ENCODE peak calls at places on chromosomes 4 and X, in six cellular contexts. One of them, this sample, is unnamed.

GRCh38 chr4:185421366-185422124 is 4.2 kb downstream of the UFSP2 start:
- DNase-seq in endothelial cell of umbilical vein: no peak
- DNase-seq in sigmoid colon: no peak
- DNase-seq in spleen: no peak
- DNase-seq in stomach: no peak
- DNase-seq in GM12891: no peak
- DNase-seq in this sample: no peak

GRCh38 chrX:10166731-10167149 is 10.0 kb downstream of the CLCN4 start:
- DNase-seq in endothelial cell of umbilical vein: no peak
- DNase-seq in sigmoid colon: no peak
- DNase-seq in spleen: no peak
- DNase-seq in stomach: peak
- DNase-seq in GM12891: no peak
- DNase-seq in this sample: peak

GRCh38 chr4:75555294-75556164 is at the start of gene ODAPH:
- DNase-seq in endothelial cell of umbilical vein: no peak
- DNase-seq in sigmoid colon: no peak
- DNase-seq in spleen: no peak
- DNase-seq in stomach: no peak
- DNase-seq in GM12891: peak
- DNase-seq in this sample: no peak

GRCh38 chrX:97210501-97210900 is 326.8 kb downstream of the RPA4 start:
- DNase-seq in endothelial cell of umbilical vein: no peak
- DNase-seq in sigmoid colon: no peak
- DNase-seq in spleen: no peak
- DNase-seq in stomach: no peak
- DNase-seq in GM12891: no peak
- DNase-seq in this sample: no peak

GRCh38 chr4:173418636-173419035 is 19.7 kb upstream of the SCRG1 start:
- DNase-seq in endothelial cell of umbilical vein: peak
- DNase-seq in sigmoid colon: no peak
- DNase-seq in spleen: peak
- DNase-seq in stomach: no peak
- DNase-seq in GM12891: no peak
- DNase-seq in this sample: no peak

GRCh38 chr4:81118086-81118485 is 87.6 kb downstream of the BMP3 start:
- DNase-seq in endothelial cell of umbilical vein: no peak
- DNase-seq in sigmoid colon: no peak
- DNase-seq in spleen: no peak
- DNase-seq in stomach: no peak
- DNase-seq in GM12891: no peak
- DNase-seq in this sample: no peak

GRCh38 chr4:119478446-119479179 is 150.0 kb downstream of the PDE5A start:
- DNase-seq in endothelial cell of umbilical vein: no peak
- DNase-seq in sigmoid colon: no peak
- DNase-seq in spleen: no peak
- DNase-seq in stomach: no peak
- DNase-seq in GM12891: no peak
- DNase-seq in this sample: no peak

GRCh38 chrX:125131146-125131545 is 188.5 kb upstream of the TEX13C start:
- DNase-seq in endothelial cell of umbilical vein: no peak
- DNase-seq in sigmoid colon: no peak
- DNase-seq in spleen: no peak
- DNase-seq in stomach: no peak
- DNase-seq in GM12891: no peak
- DNase-seq in this sample: no peak

GRCh38 chrX:1676866-1677265 is 62.0 kb downstream of the ASMT start:
- DNase-seq in endothelial cell of umbilical vein: no peak
- DNase-seq in sigmoid colon: no peak
- DNase-seq in spleen: peak
- DNase-seq in stomach: no peak
- DNase-seq in GM12891: no peak
- DNase-seq in this sample: no peak

GRCh38 chr4:10172278-10173038 is 55.9 kb upstream of the WDR1 start:
- DNase-seq in endothelial cell of umbilical vein: peak
- DNase-seq in sigmoid colon: no peak
- DNase-seq in spleen: no peak
- DNase-seq in stomach: no peak
- DNase-seq in GM12891: no peak
- DNase-seq in this sample: no peak

GRCh38 chr4:183349673-183350072 is 27.4 kb upstream of the CLDN24 start:
- DNase-seq in endothelial cell of umbilical vein: no peak
- DNase-seq in sigmoid colon: no peak
- DNase-seq in spleen: no peak
- DNase-seq in stomach: no peak
- DNase-seq in GM12891: no peak
- DNase-seq in this sample: no peak

GRCh38 chrX:15745179-15745578 is 7.1 kb downstream of the CA5B start:
- DNase-seq in endothelial cell of umbilical vein: no peak
- DNase-seq in sigmoid colon: no peak
- DNase-seq in spleen: no peak
- DNase-seq in stomach: no peak
- DNase-seq in GM12891: no peak
- DNase-seq in this sample: no peak

GRCh38 chr4:17103231-17103630 is 204.8 kb upstream of the LDB2 start:
- DNase-seq in endothelial cell of umbilical vein: no peak
- DNase-seq in sigmoid colon: no peak
- DNase-seq in spleen: no peak
- DNase-seq in stomach: no peak
- DNase-seq in GM12891: no peak
- DNase-seq in this sample: no peak

GRCh38 chr4:33882246-33882990 is 2361.9 kb downstream of the ARAP2 start:
- DNase-seq in endothelial cell of umbilical vein: no peak
- DNase-seq in sigmoid colon: no peak
- DNase-seq in spleen: no peak
- DNase-seq in stomach: no peak
- DNase-seq in GM12891: no peak
- DNase-seq in this sample: no peak

GRCh38 chr4:3321295-3321889 is 28.6 kb downstream of the RGS12 start:
- DNase-seq in endothelial cell of umbilical vein: no peak
- DNase-seq in sigmoid colon: peak
- DNase-seq in spleen: peak
- DNase-seq in stomach: peak
- DNase-seq in GM12891: no peak
- DNase-seq in this sample: peak

DNA sequence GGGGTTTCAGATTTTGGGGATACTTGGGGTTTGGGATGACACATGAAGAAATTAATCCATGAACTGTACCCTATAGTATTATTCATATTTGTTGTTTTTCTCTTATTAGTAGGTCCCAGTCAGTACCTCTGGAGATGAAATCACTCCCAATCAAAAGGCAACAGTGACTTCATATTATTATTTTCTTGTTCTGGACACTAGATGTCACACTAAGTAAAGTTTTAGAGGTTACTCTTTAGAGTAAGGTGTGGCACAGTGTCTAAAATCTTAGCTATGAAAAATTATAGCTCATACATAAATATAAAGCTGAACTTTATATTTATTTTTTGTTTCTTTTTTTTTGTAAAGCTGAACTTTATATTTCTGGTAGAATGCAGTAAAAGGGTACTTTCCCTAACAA is 35.1 kb downstream of the FAM114A1 start:
- DNase-seq in endothelial cell of umbilical vein: peak
- DNase-seq in sigmoid colon: no peak
- DNase-seq in spleen: no peak
- DNase-seq in stomach: no peak
- DNase-seq in GM12891: no peak
- DNase-seq in this sample: no peak
- TF ChIP-seq POLR2A in endothelial cell of umbilical vein: no peak
- TF ChIP-seq POLR2A in sigmoid colon: no peak
- TF ChIP-seq POLR2A in spleen: no peak
- TF ChIP-seq POLR2A in stomach: no peak
- TF ChIP-seq POLR2A in GM12891: no peak
- TF ChIP-seq POLR2A in this sample: no peak

DNA sequence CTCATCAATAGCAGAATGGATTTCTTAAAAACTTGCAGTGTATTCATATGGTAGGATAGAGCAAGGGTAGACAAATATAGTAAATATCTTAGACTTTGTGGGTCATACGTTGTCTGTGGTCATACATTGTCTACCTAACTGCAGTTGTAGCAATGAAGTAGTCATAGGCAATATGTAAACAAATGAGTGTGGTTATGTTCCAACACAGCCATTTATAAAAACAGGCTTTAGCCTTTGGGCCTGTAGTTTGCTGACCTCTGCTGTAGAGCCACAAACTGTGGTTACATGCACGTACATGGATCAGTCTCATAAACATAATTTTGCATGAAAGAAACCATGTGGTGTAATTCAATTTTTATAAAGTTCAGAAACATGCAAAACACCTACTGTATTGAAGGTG is 98.9 kb downstream of the LARP1B start:
- DNase-seq in endothelial cell of umbilical vein: peak
- DNase-seq in sigmoid colon: no peak
- DNase-seq in spleen: no peak
- DNase-seq in stomach: no peak
- DNase-seq in GM12891: no peak
- DNase-seq in this sample: no peak
- TF ChIP-seq POLR2AphosphoS5 in endothelial cell of umbilical vein: no peak
- TF ChIP-seq POLR2AphosphoS5 in sigmoid colon: no peak
- TF ChIP-seq POLR2AphosphoS5 in spleen: no peak
- TF ChIP-seq POLR2AphosphoS5 in stomach: no peak
- TF ChIP-seq POLR2AphosphoS5 in GM12891: no peak
- TF ChIP-seq POLR2AphosphoS5 in this sample: no peak

GRCh38 chrX:135973548-135974278 is at the start of gene MMGT1:
- DNase-seq in endothelial cell of umbilical vein: peak
- DNase-seq in sigmoid colon: peak
- DNase-seq in spleen: peak
- DNase-seq in stomach: peak
- DNase-seq in GM12891: peak
- DNase-seq in this sample: peak
- TF ChIP-seq POLR2A in endothelial cell of umbilical vein: peak
- TF ChIP-seq POLR2A in sigmoid colon: peak
- TF ChIP-seq POLR2A in spleen: no peak
- TF ChIP-seq POLR2A in stomach: no peak
- TF ChIP-seq POLR2A in GM12891: no peak
- TF ChIP-seq POLR2A in this sample: no peak

DNA sequence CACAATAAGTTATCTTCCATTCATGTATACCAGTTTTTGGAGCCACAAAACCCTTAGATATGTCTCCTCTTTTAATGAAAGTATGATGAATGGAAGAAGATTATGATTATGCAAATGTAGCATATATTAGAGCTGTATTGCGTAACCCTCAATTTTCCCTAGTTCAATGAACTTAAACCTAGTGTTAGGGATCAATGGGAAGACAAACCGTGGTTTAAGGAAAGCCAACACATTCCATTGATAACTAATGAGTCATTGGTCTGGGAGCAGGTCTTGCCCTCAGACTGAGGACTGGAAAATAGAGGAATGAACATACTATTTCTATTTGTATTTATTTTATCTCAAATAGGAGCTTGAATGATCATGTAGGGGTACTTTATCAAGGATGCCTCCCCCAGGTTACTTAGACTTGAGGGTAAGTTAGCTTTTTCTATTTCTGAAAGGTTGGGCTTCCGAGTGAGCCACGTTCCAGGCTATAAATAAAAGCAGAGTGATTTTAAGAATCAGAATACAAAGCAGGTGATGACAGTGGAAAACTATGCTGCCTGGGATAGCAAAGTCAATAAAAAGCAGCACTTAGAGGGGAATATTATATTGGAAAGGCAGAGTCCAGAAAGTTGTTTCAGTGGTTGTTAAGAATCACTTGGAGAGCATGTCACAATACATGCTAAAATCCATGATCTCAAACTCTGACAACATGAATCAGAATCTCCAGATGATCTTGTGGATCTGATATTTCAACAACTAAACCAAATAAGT is 356.0 kb downstream of the ADAM29 start:
- DNase-seq in endothelial cell of umbilical vein: no peak
- DNase-seq in sigmoid colon: no peak
- DNase-seq in spleen: no peak
- DNase-seq in stomach: no peak
- DNase-seq in GM12891: no peak
- DNase-seq in this sample: no peak
- TF ChIP-seq POLR2AphosphoS5 in endothelial cell of umbilical vein: no peak
- TF ChIP-seq POLR2AphosphoS5 in sigmoid colon: no peak
- TF ChIP-seq POLR2AphosphoS5 in spleen: no peak
- TF ChIP-seq POLR2AphosphoS5 in stomach: no peak
- TF ChIP-seq POLR2AphosphoS5 in GM12891: no peak
- TF ChIP-seq POLR2AphosphoS5 in this sample: no peak